ENCODE peak calls at places on chromosomes 13 and 19, in four cellular contexts. One of them, this sample, is unnamed.

GRCh38 chr19:18046066-18046718 is 38.2 kb downstream of the ARRDC2 start:
- DNase-seq in stimulated activated CD4-positive, alpha-beta T cell treated with anti-CD3 and anti-CD28 coated beads, Interleukin-4, amount 100 ng/mL, for 48 hours: peak
- DNase-seq in activated naive CD8-positive, alpha-beta T cell treated with anti-CD3 and anti-CD28 coated beads for 36 hours: no peak
- DNase-seq in posterior cingulate gyrus: peak
- DNase-seq in this sample: no peak

GRCh38 chr19:11420894-11421606 is 1.9 kb upstream of the RGL3 start:
- DNase-seq in stimulated activated CD4-positive, alpha-beta T cell treated with anti-CD3 and anti-CD28 coated beads, Interleukin-4, amount 100 ng/mL, for 48 hours: no peak
- DNase-seq in activated naive CD8-positive, alpha-beta T cell treated with anti-CD3 and anti-CD28 coated beads for 36 hours: no peak
- DNase-seq in posterior cingulate gyrus: no peak
- DNase-seq in this sample: peak

GRCh38 chr19:7815325-7815724 is 14.7 kb upstream of the EVI5L start:
- DNase-seq in stimulated activated CD4-positive, alpha-beta T cell treated with anti-CD3 and anti-CD28 coated beads, Interleukin-4, amount 100 ng/mL, for 48 hours: no peak
- DNase-seq in activated naive CD8-positive, alpha-beta T cell treated with anti-CD3 and anti-CD28 coated beads for 36 hours: peak
- DNase-seq in posterior cingulate gyrus: no peak
- DNase-seq in this sample: no peak

GRCh38 chr13:40433577-40433976 is 232.9 kb downstream of the FOXO1 start:
- DNase-seq in activated naive CD8-positive, alpha-beta T cell treated with anti-CD3 and anti-CD28 coated beads for 36 hours: peak
- DNase-seq in posterior cingulate gyrus: no peak
- DNase-seq in stimulated activated CD4-positive, alpha-beta T cell treated with anti-CD3 and anti-CD28 coated beads, Interleukin-4, amount 100 ng/mL, for 48 hours: no peak
- DNase-seq in this sample: no peak

GRCh38 chr13:31504918-31505317 is 234.4 kb upstream of the RXFP2 start:
- DNase-seq in stimulated activated CD4-positive, alpha-beta T cell treated with anti-CD3 and anti-CD28 coated beads, Interleukin-4, amount 100 ng/mL, for 48 hours: no peak
- DNase-seq in activated naive CD8-positive, alpha-beta T cell treated with anti-CD3 and anti-CD28 coated beads for 36 hours: no peak
- DNase-seq in posterior cingulate gyrus: no peak
- DNase-seq in this sample: no peak

GRCh38 chr13:37648604-37649003 is 50.0 kb upstream of the POSTN start:
- DNase-seq in posterior cingulate gyrus: no peak
- DNase-seq in stimulated activated CD4-positive, alpha-beta T cell treated with anti-CD3 and anti-CD28 coated beads, Interleukin-4, amount 100 ng/mL, for 48 hours: no peak
- DNase-seq in activated naive CD8-positive, alpha-beta T cell treated with anti-CD3 and anti-CD28 coated beads for 36 hours: no peak
- DNase-seq in this sample: no peak

GRCh38 chr13:20482275-20482761 is 43.3 kb downstream of the CRYL1 start:
- DNase-seq in stimulated activated CD4-positive, alpha-beta T cell treated with anti-CD3 and anti-CD28 coated beads, Interleukin-4, amount 100 ng/mL, for 48 hours: no peak
- DNase-seq in activated naive CD8-positive, alpha-beta T cell treated with anti-CD3 and anti-CD28 coated beads for 36 hours: no peak
- DNase-seq in posterior cingulate gyrus: no peak
- DNase-seq in this sample: no peak

GRCh38 chr19:56748443-56748842 is 76.9 kb upstream of the ZNF835 start:
- DNase-seq in activated naive CD8-positive, alpha-beta T cell treated with anti-CD3 and anti-CD28 coated beads for 36 hours: no peak
- DNase-seq in stimulated activated CD4-positive, alpha-beta T cell treated with anti-CD3 and anti-CD28 coated beads, Interleukin-4, amount 100 ng/mL, for 48 hours: no peak
- DNase-seq in posterior cingulate gyrus: no peak
- DNase-seq in this sample: no peak

GRCh38 chr19:54190942-54191670 is at the start of gene TSEN34:
- DNase-seq in posterior cingulate gyrus: peak
- DNase-seq in stimulated activated CD4-positive, alpha-beta T cell treated with anti-CD3 and anti-CD28 coated beads, Interleukin-4, amount 100 ng/mL, for 48 hours: peak
- DNase-seq in activated naive CD8-positive, alpha-beta T cell treated with anti-CD3 and anti-CD28 coated beads for 36 hours: peak
- DNase-seq in this sample: peak

GRCh38 chr13:48817166-48817802 is 158.4 kb upstream of the FNDC3A start:
- DNase-seq in stimulated activated CD4-positive, alpha-beta T cell treated with anti-CD3 and anti-CD28 coated beads, Interleukin-4, amount 100 ng/mL, for 48 hours: no peak
- DNase-seq in posterior cingulate gyrus: no peak
- DNase-seq in activated naive CD8-positive, alpha-beta T cell treated with anti-CD3 and anti-CD28 coated beads for 36 hours: no peak
- DNase-seq in this sample: no peak

GRCh38 chr19:9956956-9957355 is 20.6 kb upstream of the OLFM2 start:
- DNase-seq in activated naive CD8-positive, alpha-beta T cell treated with anti-CD3 and anti-CD28 coated beads for 36 hours: no peak
- DNase-seq in posterior cingulate gyrus: no peak
- DNase-seq in stimulated activated CD4-positive, alpha-beta T cell treated with anti-CD3 and anti-CD28 coated beads, Interleukin-4, amount 100 ng/mL, for 48 hours: no peak
- DNase-seq in this sample: no peak

GRCh38 chr19:55131421-55131820 is 14.0 kb upstream of the PPP1R12C start:
- DNase-seq in posterior cingulate gyrus: no peak
- DNase-seq in activated naive CD8-positive, alpha-beta T cell treated with anti-CD3 and anti-CD28 coated beads for 36 hours: no peak
- DNase-seq in stimulated activated CD4-positive, alpha-beta T cell treated with anti-CD3 and anti-CD28 coated beads, Interleukin-4, amount 100 ng/mL, for 48 hours: no peak
- DNase-seq in this sample: no peak

GRCh38 chr19:39296055-39296645 is at the start of gene IFNL1:
- DNase-seq in posterior cingulate gyrus: peak
- DNase-seq in stimulated activated CD4-positive, alpha-beta T cell treated with anti-CD3 and anti-CD28 coated beads, Interleukin-4, amount 100 ng/mL, for 48 hours: no peak
- DNase-seq in activated naive CD8-positive, alpha-beta T cell treated with anti-CD3 and anti-CD28 coated beads for 36 hours: no peak
- DNase-seq in this sample: no peak

GRCh38 chr13:77584111-77584510 is 48.6 kb downstream of the SCEL start:
- DNase-seq in posterior cingulate gyrus: peak
- DNase-seq in stimulated activated CD4-positive, alpha-beta T cell treated with anti-CD3 and anti-CD28 coated beads, Interleukin-4, amount 100 ng/mL, for 48 hours: no peak
- DNase-seq in activated naive CD8-positive, alpha-beta T cell treated with anti-CD3 and anti-CD28 coated beads for 36 hours: no peak
- DNase-seq in this sample: no peak

GRCh38 chr19:18091217-18091608 is 4.5 kb upstream of the IL12RB1 start:
- DNase-seq in stimulated activated CD4-positive, alpha-beta T cell treated with anti-CD3 and anti-CD28 coated beads, Interleukin-4, amount 100 ng/mL, for 48 hours: peak
- DNase-seq in posterior cingulate gyrus: no peak
- DNase-seq in activated naive CD8-positive, alpha-beta T cell treated with anti-CD3 and anti-CD28 coated beads for 36 hours: peak
- DNase-seq in this sample: peak

GRCh38 chr19:6754136-6754535 is 13.1 kb downstream of the SH2D3A start:
- DNase-seq in posterior cingulate gyrus: peak
- DNase-seq in activated naive CD8-positive, alpha-beta T cell treated with anti-CD3 and anti-CD28 coated beads for 36 hours: no peak
- DNase-seq in stimulated activated CD4-positive, alpha-beta T cell treated with anti-CD3 and anti-CD28 coated beads, Interleukin-4, amount 100 ng/mL, for 48 hours: no peak
- DNase-seq in this sample: no peak

GRCh38 chr19:52689804-52690394 is 44.9 kb downstream of the ZNF611 start:
- DNase-seq in activated naive CD8-positive, alpha-beta T cell treated with anti-CD3 and anti-CD28 coated beads for 36 hours: peak
- DNase-seq in stimulated activated CD4-positive, alpha-beta T cell treated with anti-CD3 and anti-CD28 coated beads, Interleukin-4, amount 100 ng/mL, for 48 hours: peak
- DNase-seq in posterior cingulate gyrus: peak
- DNase-seq in this sample: peak

GRCh38 chr13:101283782-101284181 is 132.5 kb downstream of the NALCN start:
- DNase-seq in stimulated activated CD4-positive, alpha-beta T cell treated with anti-CD3 and anti-CD28 coated beads, Interleukin-4, amount 100 ng/mL, for 48 hours: no peak
- DNase-seq in posterior cingulate gyrus: no peak
- DNase-seq in activated naive CD8-positive, alpha-beta T cell treated with anti-CD3 and anti-CD28 coated beads for 36 hours: no peak
- DNase-seq in this sample: no peak

GRCh38 chr13:51950722-51951121 is 60.5 kb downstream of the ATP7B start:
- DNase-seq in activated naive CD8-positive, alpha-beta T cell treated with anti-CD3 and anti-CD28 coated beads for 36 hours: no peak
- DNase-seq in stimulated activated CD4-positive, alpha-beta T cell treated with anti-CD3 and anti-CD28 coated beads, Interleukin-4, amount 100 ng/mL, for 48 hours: no peak
- DNase-seq in posterior cingulate gyrus: no peak
- DNase-seq in this sample: no peak

GRCh38 chr13:99992912-99993311 is 11.3 kb downstream of the ZIC2 start:
- DNase-seq in activated naive CD8-positive, alpha-beta T cell treated with anti-CD3 and anti-CD28 coated beads for 36 hours: no peak
- DNase-seq in stimulated activated CD4-positive, alpha-beta T cell treated with anti-CD3 and anti-CD28 coated beads, Interleukin-4, amount 100 ng/mL, for 48 hours: no peak
- DNase-seq in posterior cingulate gyrus: no peak
- DNase-seq in this sample: no peak

This sample was measured in Right ventricle myocardium superior.